ENCODE peak calls at places on chromosomes 3 and 15, in ten cellular contexts. J, X, V, H, S, N, M, U, Q and Z are unnamed samples.

GRCh38 chr15:72824112-72824511 is 40.6 kb upstream of the ADPGK start:
- DNase-seq in J (no peak), X (no peak), V (no peak), H (no peak), S (no peak), N (no peak), M (peak), U (no peak), Q (no peak), Z (no peak)

GRCh38 chr3:27449530-27450150 is 34.5 kb downstream of the SLC4A7 start:
- DNase-seq in J (no peak), X (no peak), V (no peak), H (no peak), S (no peak), N (no peak), M (no peak), U (no peak), Q (no peak), Z (no peak)

GRCh38 chr3:39189648-39190269 is 2.6 kb downstream of the XIRP1 start:
- DNase-seq in J (peak), X (peak), V (peak), H (peak), S (peak), N (peak), M (no peak), U (peak), Q (peak), Z (peak)

GRCh38 chr15:73388256-73388781 is 19.6 kb upstream of the HCN4 start:
- DNase-seq in J (peak), X (peak), V (no peak), H (no peak), S (peak), N (no peak), M (peak), U (no peak), Q (no peak), Z (no peak)

GRCh38 chr3:17039579-17039978 is 154.8 kb downstream of the PLCL2 start:
- DNase-seq in J (peak), X (peak), V (no peak), H (no peak), S (peak), N (no peak), M (no peak), U (no peak), Q (no peak), Z (no peak)

GRCh38 chr3:129433565-129433964 is 5.1 kb upstream of the EFCAB12 start:
- DNase-seq in J (no peak), X (no peak), V (no peak), H (no peak), S (no peak), N (no peak), M (no peak), U (no peak), Q (no peak), Z (no peak)

GRCh38 chr15:63918317-63918672 is 84.5 kb upstream of the HERC1 start:
- DNase-seq in J (no peak), X (no peak), V (no peak), H (no peak), S (no peak), N (no peak), M (no peak), U (peak), Q (no peak), Z (no peak)

GRCh38 chr3:197942956-197943556 is 6.9 kb upstream of the RPL35A start:
- DNase-seq in J (peak), X (peak), V (no peak), H (no peak), S (peak), N (no peak), M (no peak), U (no peak), Q (peak), Z (no peak)

GRCh38 chr3:80997622-80998021 is 763.8 kb downstream of the GBE1 start:
- DNase-seq in J (no peak), X (no peak), V (no peak), H (no peak), S (no peak), N (no peak), M (no peak), U (no peak), Q (no peak), Z (peak)

GRCh38 chr15:25812073-25812472 is 51.1 kb downstream of the ATP10A start:
- DNase-seq in J (no peak), X (no peak), V (no peak), H (no peak), S (no peak), N (no peak), M (no peak), U (no peak), Q (no peak), Z (no peak)

GRCh38 chr3:71681224-71681668 is 44.0 kb downstream of the EIF4E3 start:
- DNase-seq in J (peak), X (peak), V (peak), H (no peak), S (peak), N (peak), M (no peak), U (peak), Q (peak), Z (no peak)

GRCh38 chr15:74228723-74229081 is 7.4 kb upstream of the CCDC33 start:
- DNase-seq in J (peak), X (no peak), V (no peak), H (no peak), S (peak), N (no peak), M (no peak), U (no peak), Q (no peak), Z (no peak)

GRCh38 chr3:132535575-132536441 is 61.3 kb upstream of the ACKR4 start:
- DNase-seq in J (peak), X (peak), V (no peak), H (peak), S (peak), N (peak), M (no peak), U (peak), Q (peak), Z (peak)

GRCh38 chr3:74988095-74988494 is 373.6 kb upstream of the CNTN3 start:
- DNase-seq in J (no peak), X (no peak), V (no peak), H (no peak), S (no peak), N (no peak), M (no peak), U (no peak), Q (no peak), Z (no peak)
- H3K4me3 ChIP-seq in J (no peak), X (no peak), V (no peak), H (no peak), S (no peak), N (no peak), M (no peak), U (no peak), Q (no peak), Z (no peak)

GRCh38 chr3:11634081-11634635 is 9.6 kb downstream of the VGLL4 start:
- DNase-seq in J (no peak), X (no peak), V (no peak), H (no peak), S (no peak), N (no peak), M (no peak), U (no peak), Q (no peak), Z (no peak)
- H3K4me3 ChIP-seq in J (no peak), X (no peak), V (no peak), H (peak), S (no peak), N (no peak), M (no peak), U (no peak), Q (no peak), Z (no peak)

GRCh38 chr3:124600765-124601164 is 129.5 kb upstream of the UMPS start:
- DNase-seq in J (no peak), X (peak), V (no peak), H (no peak), S (no peak), N (no peak), M (no peak), U (no peak), Q (no peak), Z (no peak)
- H3K4me3 ChIP-seq in J (no peak), X (no peak), V (no peak), H (no peak), S (no peak), N (no peak), M (no peak), U (no peak), Q (no peak), Z (no peak)

GRCh38 chr3:33791477-33792166 is 6.8 kb upstream of the PDCD6IP start:
- DNase-seq in J (peak), X (peak), V (no peak), H (no peak), S (no peak), N (no peak), M (no peak), U (peak), Q (peak), Z (no peak)
- H3K4me3 ChIP-seq in J (no peak), X (no peak), V (no peak), H (no peak), S (no peak), N (no peak), M (no peak), U (no peak), Q (no peak), Z (no peak)

DNA sequence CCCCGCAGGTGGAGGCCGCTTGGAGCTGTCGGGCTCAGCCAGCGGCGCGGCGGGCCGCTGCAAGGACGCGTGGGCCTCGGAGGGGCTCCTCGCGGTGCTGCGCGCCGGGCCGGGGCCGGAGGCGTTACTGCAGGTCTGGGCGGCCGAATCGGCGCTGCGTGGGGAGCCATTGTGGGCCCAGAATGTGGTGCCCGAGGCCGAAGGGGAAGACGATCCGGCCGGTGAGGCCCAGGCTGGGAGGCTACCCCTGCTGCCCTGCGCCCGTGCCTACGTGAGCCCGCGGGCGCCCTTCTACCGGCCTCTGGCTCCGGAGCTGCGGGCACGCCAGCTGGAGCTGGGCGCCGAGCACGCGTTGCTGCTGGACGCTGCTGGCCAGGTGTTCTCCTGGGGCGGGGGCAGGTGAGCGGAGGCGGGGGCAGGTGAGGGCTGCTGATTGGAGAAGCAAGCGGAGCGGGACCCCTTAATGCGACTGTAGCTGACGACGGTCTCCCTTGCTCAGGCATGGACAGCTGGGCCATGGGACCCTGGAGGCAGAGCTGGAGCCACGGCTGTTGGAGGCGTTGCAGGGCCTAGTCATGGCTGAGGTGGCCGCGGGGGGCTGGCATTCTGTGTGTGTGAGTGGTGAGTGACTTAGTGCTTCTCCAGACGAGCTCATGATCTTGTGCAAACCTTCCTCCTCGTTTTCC is 2.6 kb downstream of the RCCD1 start:
- DNase-seq in J (peak), X (no peak), V (peak), H (no peak), S (peak), N (no peak), M (no peak), U (no peak), Q (no peak), Z (no peak)
- H3K4me3 ChIP-seq in J (peak), X (peak), V (peak), H (no peak), S (peak), N (peak), M (peak), U (peak), Q (no peak), Z (no peak)

GRCh38 chr15:48993411-48993810 is 29.7 kb upstream of the SHC4 start:
- DNase-seq in J (peak), X (no peak), V (no peak), H (no peak), S (no peak), N (no peak), M (no peak), U (no peak), Q (no peak), Z (no peak)
- H3K4me3 ChIP-seq in J (no peak), X (no peak), V (no peak), H (no peak), S (no peak), N (no peak), M (no peak), U (no peak), Q (no peak), Z (no peak)

GRCh38 chr15:96361309-96362000 is 31.0 kb downstream of the NR2F2 start:
- DNase-seq in J (peak), X (no peak), V (no peak), H (no peak), S (no peak), N (no peak), M (no peak), U (no peak), Q (no peak), Z (no peak)
- H3K4me3 ChIP-seq in J (peak), X (no peak), V (no peak), H (no peak), S (peak), N (peak), M (peak), U (no peak), Q (no peak), Z (no peak)

GRCh38 chr3:193515884-193516438 is 38.7 kb downstream of the ATP13A4 start:
- DNase-seq in J (no peak), X (no peak), V (no peak), H (no peak), S (no peak), N (no peak), M (no peak), U (no peak), Q (no peak), Z (no peak)
- H3K4me3 ChIP-seq in J (no peak), X (no peak), V (no peak), H (no peak), S (no peak), N (no peak), M (no peak), U (no peak), Q (no peak), Z (no peak)